ENCODE peak calls at places on chromosomes 12 and 14, in four cellular contexts. Y is psoas muscle, F is aorta, Z is tibial artery. O is an unnamed sample. For H3K4me1, the result is how much of the 10 kb centered on the place peaks cover.

GRCh38 chr12:15700595-15700994 is 88.6 kb downstream of the EPS8 start:
- DNase-seq in Y (no peak), F (no peak), Z (no peak), O (no peak)

GRCh38 chr12:126781593-126781992 is 1485.4 kb upstream of the TMEM132C start:
- DNase-seq in Y (no peak), F (no peak), Z (no peak), O (no peak)

GRCh38 chr12:1670815-1671268 is 20.0 kb upstream of the ADIPOR2 start:
- DNase-seq in Y (no peak), F (no peak), Z (no peak), O (no peak)

GRCh38 chr12:49961111-49961922 is at the start of gene AQP5:
- DNase-seq in Y (no peak), F (peak), Z (no peak), O (no peak)

GRCh38 chr12:18165422-18165871 is 75.5 kb upstream of the RERGL start:
- DNase-seq in Y (no peak), F (no peak), Z (no peak), O (no peak)

GRCh38 chr12:123022205-123022604 is 41.7 kb downstream of the ARL6IP4 start:
- DNase-seq in Y (no peak), F (no peak), Z (no peak), O (peak)

GRCh38 chr14:61514006-61514830 is 181.1 kb upstream of the HIF1A start:
- DNase-seq in Y (no peak), F (no peak), Z (no peak), O (no peak)

GRCh38 chr14:41916313-41916712 is 309.6 kb downstream of the LRFN5 start:
- DNase-seq in Y (no peak), F (no peak), Z (no peak), O (no peak)

GRCh38 chr12:6818246-6819006 is 3.2 kb upstream of the GPR162 start:
- DNase-seq in Y (no peak), F (no peak), Z (no peak), O (no peak)

GRCh38 chr12:56998981-56999380 is 7.4 kb downstream of the ZBTB39 start:
- DNase-seq in Y (no peak), F (no peak), Z (no peak), O (no peak)

GRCh38 chr12:66107451-66107915 is 23.1 kb downstream of the LLPH start:
- DNase-seq in Y (peak), F (no peak), Z (no peak), O (no peak)

GRCh38 chr14:65164068-65164824 is 61.9 kb upstream of the MAX start:
- DNase-seq in Y (no peak), F (no peak), Z (no peak), O (no peak)

GRCh38 chr12:127063339-127064090 is 1203.5 kb upstream of the TMEM132C start:
- DNase-seq in Y (no peak), F (no peak), Z (no peak), O (no peak)

GRCh38 chr14:21041676-21042433 is at the start of gene RNASE7:
- DNase-seq in Y (peak), F (no peak), Z (no peak), O (no peak)

GRCh38 chr14:94864421-94865195 is 94.7 kb upstream of the GSC start:
- DNase-seq in Y (peak), F (no peak), Z (no peak), O (no peak)

GRCh38 chr12:110592078-110592477 is 9.0 kb upstream of the PPTC7 start:
- DNase-seq in Y (no peak), F (no peak), Z (no peak), O (no peak)

GRCh38 chr12:123055281-123055766 is 74.8 kb downstream of the ARL6IP4 start:
- DNase-seq in Y (no peak), F (peak), Z (no peak), O (no peak)

GRCh38 chr12:69204191-69204590 is 35.2 kb upstream of the CPSF6 start:
- DNase-seq in Y (no peak), F (no peak), Z (no peak), O (no peak)

GRCh38 chr14:38065101-38065762 is 142.5 kb upstream of the SSTR1 start:
- DNase-seq in Y (no peak), F (no peak), Z (no peak), O (no peak)

GRCh38 chr12:66190519-66191406 is 1.7 kb downstream of the IRAK3 start:
- DNase-seq in Y (no peak), F (no peak), Z (no peak), O (no peak)

GRCh38 chr12:80356092-80356491 is 87.9 kb upstream of the PTPRQ start:
- DNase-seq in Y (no peak), F (no peak), Z (no peak), O (no peak)

GRCh38 chr12:131209082-131210070 is 255.7 kb downstream of the ADGRD1 start:
- DNase-seq in Y (no peak), F (peak), Z (no peak), O (no peak)

GRCh38 chr12:9365296-9365695 is 157.1 kb upstream of the PZP start:
- DNase-seq in Y (no peak), F (no peak), Z (no peak), O (no peak)

GRCh38 chr14:77086017-77086727 is 11.9 kb upstream of the CIPC start:
- DNase-seq in Y (no peak), F (no peak), Z (no peak), O (no peak)

GRCh38 chr14:35438910-35439713 is 34.6 kb upstream of the NFKBIA start:
- DNase-seq in Y (no peak), F (no peak), Z (no peak), O (no peak)

GRCh38 chr14:69673099-69673498 is 61.7 kb downstream of the SUSD6 start:
- DNase-seq in Y (no peak), F (no peak), Z (no peak), O (no peak)

GRCh38 chr12:92445253-92446081 is 257.3 kb upstream of the PLEKHG7 start:
- DNase-seq in Y (no peak), F (no peak), Z (no peak), O (no peak)

GRCh38 chr12:4526923-4527546 is 11.7 kb upstream of the RAD51AP1 start:
- DNase-seq in Y (no peak), F (no peak), Z (no peak), O (no peak)

GRCh38 chr12:51062631-51063397 is 14.7 kb downstream of the LETMD1 start:
- DNase-seq in Y (no peak), F (no peak), Z (no peak), O (no peak)

GRCh38 chr14:70114621-70115156 is 74.1 kb downstream of the SLC8A3 start:
- DNase-seq in Y (no peak), F (no peak), Z (no peak), O (no peak)

GRCh38 chr12:16300706-16301105 is 23.2 kb upstream of the SLC15A5 start:
- DNase-seq in Y (peak), F (no peak), Z (peak), O (no peak)

GRCh38 chr14:49886523-49886922 is 6.4 kb upstream of the ARF6 start:
- DNase-seq in Y (no peak), F (no peak), Z (no peak), O (no peak)

GRCh38 chr12:2396448-2396871 is 343.7 kb downstream of the CACNA1C start:
- DNase-seq in Y (peak), F (peak), Z (peak), O (peak)

GRCh38 chr12:124369055-124369900 is 74.4 kb downstream of the RFLNA start:
- DNase-seq in Y (peak), F (peak), Z (peak), O (peak)

GRCh38 chr12:124039276-124039675 is 66.3 kb downstream of the ZNF664 start:
- DNase-seq in Y (no peak), F (no peak), Z (no peak), O (no peak)

GRCh38 chr12:11882301-11883019 is 188.3 kb upstream of the BCL2L14 start:
- DNase-seq in Y (no peak), F (no peak), Z (no peak), O (no peak)

GRCh38 chr14:22547309-22547947 is 41.6 kb downstream of the DAD1 start:
- DNase-seq in Y (no peak), F (no peak), Z (peak), O (no peak)

GRCh38 chr14:22549981-22550670 is 38.9 kb downstream of the DAD1 start:
- DNase-seq in Y (no peak), F (no peak), Z (no peak), O (no peak)

GRCh38 chr14:22551597-22551982 is 37.4 kb downstream of the DAD1 start:
- DNase-seq in Y (no peak), F (no peak), Z (no peak), O (no peak)

GRCh38 chr14:22547948-22548750 is 40.9 kb downstream of the DAD1 start:
- DNase-seq in Y (no peak), F (no peak), Z (no peak), O (no peak)

DNA sequence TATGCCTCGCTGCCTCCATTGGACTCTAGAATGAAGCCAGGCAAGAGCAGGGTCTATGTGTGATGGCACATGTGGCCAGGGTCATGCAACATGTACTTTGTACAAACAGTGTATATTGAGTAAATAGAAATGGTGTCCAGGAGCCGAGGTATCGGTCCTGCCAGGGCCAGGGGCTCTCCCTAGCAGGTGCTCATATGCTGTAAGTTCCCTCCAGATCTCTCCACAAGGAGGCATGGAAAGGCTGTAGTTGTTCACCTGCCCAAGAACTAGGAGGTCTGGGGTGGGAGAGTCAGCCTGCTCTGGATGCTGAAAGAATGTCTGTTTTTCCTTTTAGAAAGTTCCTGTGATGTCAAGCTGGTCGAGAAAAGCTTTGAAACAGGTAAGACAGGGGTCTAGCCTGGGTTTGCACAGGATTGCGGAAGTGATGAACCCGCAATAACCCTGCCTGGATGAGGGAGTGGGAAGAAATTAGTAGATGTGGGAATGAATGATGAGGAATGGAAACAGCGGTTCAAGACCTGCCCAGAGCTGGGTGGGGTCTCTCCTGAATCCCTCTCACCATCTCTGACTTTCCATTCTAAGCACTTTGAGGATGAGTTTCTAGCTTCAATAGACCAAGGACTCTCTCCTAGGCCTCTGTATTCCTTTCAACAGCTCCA is 39.6 kb downstream of the DAD1 start:
- DNase-seq in Y (no peak), F (no peak), Z (no peak), O (no peak)
- H3K4me1 ChIP-seq in Y (under half), F (under half), Z (under half), O (under half)

GRCh38 chr12:62891805-62892549 is 43.0 kb downstream of the PPM1H start:
- DNase-seq in Y (no peak), F (no peak), Z (no peak), O (no peak)
- H3K27ac ChIP-seq in Y (no peak), F (no peak), Z (no peak), O (no peak)

GRCh38 chr14:103027451-103027850 is 29.9 kb downstream of the CDC42BPB start:
- DNase-seq in Y (no peak), F (no peak), Z (no peak), O (no peak)

GRCh38 chr14:103028161-103028767 is 29.1 kb downstream of the CDC42BPB start:
- DNase-seq in Y (no peak), F (peak), Z (no peak), O (no peak)

GRCh38 chr14:103029936-103030335 is 27.4 kb downstream of the CDC42BPB start:
- DNase-seq in Y (no peak), F (peak), Z (no peak), O (no peak)

GRCh38 chr14:103026988-103027387 is 30.4 kb downstream of the CDC42BPB start:
- DNase-seq in Y (no peak), F (no peak), Z (no peak), O (no peak)

GRCh38 chr14:103028772-103029171 is 28.6 kb downstream of the CDC42BPB start:
- DNase-seq in Y (no peak), F (no peak), Z (no peak), O (no peak)
- H3K4me1 ChIP-seq in Y (under half), F (under half), Z (under half), O (under half)

GRCh38 chr14:100333311-100333710 is 10.2 kb downstream of the SLC25A47 start:
- DNase-seq in Y (no peak), F (no peak), Z (no peak), O (peak)
- H3K27ac ChIP-seq in Y (no peak), F (no peak), Z (no peak), O (no peak)

GRCh38 chr12:23898121-23898520 is 51.3 kb downstream of the SOX5 start:
- DNase-seq in Y (no peak), F (no peak), Z (no peak), O (no peak)

GRCh38 chr12:23893611-23894010 is 55.9 kb downstream of the SOX5 start:
- DNase-seq in Y (no peak), F (no peak), Z (no peak), O (no peak)

GRCh38 chr12:23891115-23891514 is 58.4 kb downstream of the SOX5 start:
- DNase-seq in Y (no peak), F (no peak), Z (no peak), O (no peak)

GRCh38 chr12:23899434-23899833 is 50.0 kb downstream of the SOX5 start:
- DNase-seq in Y (no peak), F (no peak), Z (no peak), O (no peak)

DNA sequence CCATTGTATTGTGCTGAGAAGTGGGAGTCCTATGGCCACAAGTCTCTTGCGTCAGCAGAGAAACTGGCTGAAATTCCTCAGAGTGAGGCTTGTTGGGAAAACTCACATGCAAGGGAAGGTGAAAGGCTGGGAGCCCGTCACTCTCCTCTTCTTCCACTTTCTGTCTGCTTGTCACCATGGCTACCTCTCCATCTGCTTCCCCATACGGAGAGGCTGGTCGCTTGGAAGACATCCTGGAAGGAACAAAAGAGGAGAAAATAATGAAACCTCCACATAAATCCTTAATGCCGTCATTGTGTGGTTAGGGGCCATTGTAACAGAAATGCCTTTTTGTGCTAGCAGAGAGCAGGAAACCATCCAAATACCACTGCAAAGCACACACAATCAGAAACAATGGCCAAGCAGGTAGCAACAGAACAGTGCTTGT is 53.7 kb downstream of the SOX5 start:
- DNase-seq in Y (no peak), F (no peak), Z (no peak), O (no peak)
- H3K4me1 ChIP-seq in Y (under half), F (under half), Z (under half), O (under half)

GRCh38 chr12:52075409-52075724 is 4.1 kb upstream of the SMIM41 start:
- DNase-seq in Y (no peak), F (no peak), Z (no peak), O (no peak)
- H3K27ac ChIP-seq in Y (no peak), F (no peak), Z (no peak), O (peak)

DNA sequence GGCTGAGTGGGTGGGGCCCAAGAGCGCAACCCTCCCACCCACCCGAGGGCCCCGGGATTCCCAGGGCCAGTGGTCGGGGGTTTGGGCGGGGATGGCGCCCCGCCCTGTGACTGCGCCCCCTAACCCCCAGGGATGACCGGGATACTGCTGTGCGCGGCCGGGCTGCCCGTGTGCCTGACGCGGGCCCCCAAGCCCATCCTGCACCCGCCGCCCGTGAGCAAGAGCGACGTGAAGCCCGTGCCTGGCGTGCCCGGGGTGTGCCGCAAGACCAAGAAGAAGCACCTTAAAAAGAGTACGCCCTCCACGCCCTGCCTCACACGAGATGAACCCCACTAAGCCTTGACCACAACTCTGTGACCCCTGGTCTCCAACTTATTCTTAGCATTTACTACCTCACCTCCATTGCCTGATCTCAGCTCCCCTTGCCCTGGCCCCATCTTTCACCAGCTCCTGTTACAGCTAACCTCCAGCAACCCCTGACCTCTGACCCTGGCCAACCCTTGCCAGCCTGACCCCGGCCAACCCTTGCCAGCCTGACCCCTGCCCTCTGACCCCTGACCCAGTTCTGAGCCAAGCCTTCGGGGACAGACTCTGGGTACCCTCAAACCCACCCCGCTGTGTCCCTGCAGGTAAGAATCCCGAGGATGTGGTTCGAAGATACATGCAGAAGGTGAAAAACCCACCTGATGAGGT is 37.0 kb downstream of the DTX1 start:
- DNase-seq in Y (no peak), F (no peak), Z (no peak), O (no peak)
- H3K4me1 ChIP-seq in Y (under half), F (under half), Z (under half), O (under half)

DNA sequence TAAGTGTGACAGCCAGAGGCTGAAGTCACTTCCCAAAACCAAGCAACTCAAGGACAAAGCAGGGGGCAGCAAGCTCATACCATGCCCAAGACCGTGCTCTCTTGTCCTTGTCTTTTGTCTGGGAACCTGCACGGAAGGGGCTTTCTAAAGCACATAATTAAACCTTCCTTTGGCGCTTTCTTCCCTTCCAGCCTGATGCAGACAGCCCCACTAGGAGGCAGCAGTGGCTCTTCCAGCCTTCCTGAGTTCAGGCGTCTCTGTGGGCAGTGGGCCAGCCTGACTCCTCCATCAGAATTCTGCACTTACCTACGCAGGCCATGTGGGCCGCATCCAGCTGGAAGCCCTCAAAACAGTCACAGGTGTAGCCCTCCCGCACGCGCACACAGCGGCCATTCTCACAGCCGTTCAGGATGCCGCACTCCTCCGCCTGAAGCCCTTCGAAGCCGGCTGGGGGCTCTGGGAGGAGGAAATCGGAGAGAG is 7.6 kb downstream of the ISCA2 start:
- DNase-seq in Y (peak), F (peak), Z (peak), O (peak)
- H3K27ac ChIP-seq in Y (no peak), F (peak), Z (peak), O (no peak)

GRCh38 chr12:54328595-54329337 is 3.8 kb downstream of the COPZ1 start:
- DNase-seq in Y (no peak), F (no peak), Z (no peak), O (no peak)
- H3K4me1 ChIP-seq in Y (under half), F (under half), Z (under half), O (half or more)

GRCh38 chr12:108328420-108328819 is 10.7 kb downstream of the CMKLR1 start:
- DNase-seq in Y (no peak), F (peak), Z (peak), O (no peak)

GRCh38 chr12:108337235-108338223 is 1.6 kb downstream of the CMKLR1 start:
- DNase-seq in Y (no peak), F (peak), Z (peak), O (no peak)

GRCh38 chr12:108333898-108334699 is 5.0 kb downstream of the CMKLR1 start:
- DNase-seq in Y (no peak), F (peak), Z (peak), O (no peak)

GRCh38 chr12:108335349-108336119 is 3.6 kb downstream of the CMKLR1 start:
- DNase-seq in Y (no peak), F (peak), Z (peak), O (no peak)

DNA sequence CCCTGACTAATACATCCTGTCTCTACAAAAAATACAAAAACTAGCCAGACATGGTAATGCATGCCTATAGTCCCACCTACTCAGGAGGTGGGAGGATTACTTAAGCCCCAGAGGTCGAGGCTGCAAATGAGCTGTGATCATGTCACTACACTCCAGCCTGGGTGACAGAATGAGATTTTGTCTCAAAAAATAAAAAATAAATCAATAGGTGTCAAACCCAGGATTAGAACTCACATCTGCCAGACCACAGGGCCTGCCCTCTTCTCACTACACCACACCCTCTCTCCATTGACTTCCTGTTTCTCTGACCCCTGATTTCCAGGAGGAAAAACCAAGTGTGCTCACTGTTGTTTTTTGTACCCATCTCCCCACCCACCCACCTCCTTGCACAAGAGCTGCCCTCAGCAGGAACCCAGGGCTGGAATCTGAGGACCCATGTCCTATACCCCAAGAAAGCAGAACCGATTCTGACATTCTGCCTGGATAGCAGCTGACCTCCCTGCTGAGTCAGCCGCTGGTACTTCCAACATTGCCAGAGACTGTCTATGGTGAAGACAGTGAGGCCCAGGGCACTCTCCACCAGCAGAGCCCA is 6.2 kb downstream of the CMKLR1 start:
- DNase-seq in Y (peak), F (no peak), Z (peak), O (peak)
- H3K27ac ChIP-seq in Y (peak), F (peak), Z (peak), O (peak)

O was measured in lower lobe of right lung.